ENCODE peak calls at places on chromosomes 2 and 18, in seven cellular contexts. I is ovary; N is AG04449; F is iPS-NIHi11; G is activated CD8-positive, alpha-beta T cell treated with anti-CD3 and anti-CD28 coated beads for 36 hours; U is tibial artery; K is heart right ventricle. Y is an unnamed sample.

GRCh38 chr2:69211111-69211510 is 175.9 kb downstream of the GFPT1 start:
- DNase-seq in K (no peak), N (no peak), I (no peak), U (no peak), G (no peak), F (no peak), Y (no peak)

GRCh38 chr18:48629730-48630324 is 91.0 kb downstream of the CTIF start:
- DNase-seq in K (no peak), N (peak), I (no peak), U (no peak), F (no peak), G (no peak), Y (peak)

GRCh38 chr2:27211241-27211942 is 449 bp upstream of the ATRAID start:
- DNase-seq in F (peak), K (no peak), G (peak), N (no peak), I (no peak), U (no peak), Y (no peak)

GRCh38 chr2:157837851-157838441 is 38.2 kb downstream of the ACVR1 start:
- DNase-seq in I (no peak), N (no peak), F (no peak), K (peak), U (peak), G (no peak), Y (no peak)

GRCh38 chr2:198408171-198408570 is 603.8 kb downstream of the PLCL1 start:
- DNase-seq in N (no peak), K (no peak), F (peak), I (no peak), U (no peak), G (no peak), Y (no peak)

GRCh38 chr2:127164761-127165538 is 55.1 kb downstream of the CYP27C1 start:
- DNase-seq in U (no peak), I (no peak), K (no peak), N (no peak), G (no peak), F (no peak), Y (no peak)

GRCh38 chr2:120766758-120767351 is 31.2 kb downstream of the GLI2 start:
- DNase-seq in N (no peak), I (peak), G (no peak), K (no peak), U (peak), F (no peak), Y (no peak)

GRCh38 chr2:200814917-200815316 is 3.2 kb downstream of the BZW1 start:
- DNase-seq in N (no peak), F (no peak), K (no peak), U (no peak), I (no peak), G (no peak), Y (no peak)

Y was measured in AG09319.